ENCODE peak calls at places on chromosomes 6 and 20, in eight cellular contexts. One of them, this sample, is unnamed.

GRCh38 chr20:13061381-13061780 is 52.6 kb downstream of the SPTLC3 start:
- DNase-seq in tibial nerve: no peak
- DNase-seq in endothelial cell of umbilical vein: no peak
- DNase-seq in stomach: no peak
- DNase-seq in spleen: no peak
- DNase-seq in body of pancreas: peak; percentile 39
- DNase-seq in heart left ventricle: no peak
- DNase-seq in lower leg skin: no peak
- DNase-seq in this sample: no peak

GRCh38 chr20:3238616-3239025 is 369 bp downstream of the SLC4A11 start:
- DNase-seq in heart left ventricle: no peak
- DNase-seq in body of pancreas: peak; percentile 38
- DNase-seq in stomach: peak; percentile 34
- DNase-seq in spleen: no peak
- DNase-seq in tibial nerve: no peak
- DNase-seq in lower leg skin: no peak
- DNase-seq in endothelial cell of umbilical vein: no peak
- DNase-seq in this sample: no peak

GRCh38 chr6:94584211-94584610 is 993.1 kb upstream of the MANEA start:
- DNase-seq in stomach: no peak
- DNase-seq in endothelial cell of umbilical vein: no peak
- DNase-seq in tibial nerve: no peak
- DNase-seq in lower leg skin: no peak
- DNase-seq in body of pancreas: no peak
- DNase-seq in heart left ventricle: peak; percentile 25
- DNase-seq in spleen: no peak
- DNase-seq in this sample: no peak

GRCh38 chr20:48800227-48800626 is 27.6 kb downstream of the PREX1 start:
- DNase-seq in stomach: no peak
- DNase-seq in tibial nerve: no peak
- DNase-seq in body of pancreas: no peak
- DNase-seq in heart left ventricle: no peak
- DNase-seq in spleen: peak; percentile 16
- DNase-seq in endothelial cell of umbilical vein: no peak
- DNase-seq in lower leg skin: no peak
- DNase-seq in this sample: no peak

GRCh38 chr6:142235247-142235646 is 66.6 kb upstream of the ADGRG6 start:
- DNase-seq in heart left ventricle: no peak
- DNase-seq in endothelial cell of umbilical vein: no peak
- DNase-seq in body of pancreas: no peak
- DNase-seq in lower leg skin: no peak
- DNase-seq in tibial nerve: no peak
- DNase-seq in spleen: no peak
- DNase-seq in stomach: no peak
- DNase-seq in this sample: no peak

GRCh38 chr20:17624551-17625245 is 54.8 kb downstream of the DSTN start:
- DNase-seq in stomach: no peak
- DNase-seq in endothelial cell of umbilical vein: no peak
- DNase-seq in body of pancreas: peak; percentile 28
- DNase-seq in spleen: peak; percentile 71
- DNase-seq in lower leg skin: no peak
- DNase-seq in heart left ventricle: peak; percentile 19
- DNase-seq in tibial nerve: no peak
- DNase-seq in this sample: no peak

GRCh38 chr6:36657942-36658544 is 20.5 kb upstream of the CDKN1A start:
- DNase-seq in tibial nerve: no peak
- DNase-seq in body of pancreas: no peak
- DNase-seq in endothelial cell of umbilical vein: no peak
- DNase-seq in heart left ventricle: no peak
- DNase-seq in spleen: no peak
- DNase-seq in stomach: no peak
- DNase-seq in lower leg skin: no peak
- DNase-seq in this sample: no peak

GRCh38 chr20:1722513-1723050 is 65.0 kb upstream of the SIRPG start:
- DNase-seq in body of pancreas: no peak
- DNase-seq in endothelial cell of umbilical vein: no peak
- DNase-seq in tibial nerve: no peak
- DNase-seq in heart left ventricle: no peak
- DNase-seq in stomach: no peak
- DNase-seq in lower leg skin: no peak
- DNase-seq in spleen: no peak
- DNase-seq in this sample: no peak

GRCh38 chr6:140846518-140847277 is 1286.0 kb upstream of the GJE1 start:
- DNase-seq in tibial nerve: no peak
- DNase-seq in body of pancreas: no peak
- DNase-seq in stomach: no peak
- DNase-seq in spleen: no peak
- DNase-seq in lower leg skin: no peak
- DNase-seq in heart left ventricle: no peak
- DNase-seq in endothelial cell of umbilical vein: peak; percentile 64
- DNase-seq in this sample: no peak

GRCh38 chr6:133355922-133356321 is 114.8 kb downstream of the EYA4 start:
- DNase-seq in spleen: no peak
- DNase-seq in heart left ventricle: no peak
- DNase-seq in body of pancreas: no peak
- DNase-seq in lower leg skin: no peak
- DNase-seq in stomach: no peak
- DNase-seq in endothelial cell of umbilical vein: no peak
- DNase-seq in tibial nerve: no peak
- DNase-seq in this sample: no peak

GRCh38 chr20:57882451-57883161 is 172.8 kb upstream of the PMEPA1 start:
- DNase-seq in lower leg skin: no peak
- DNase-seq in spleen: no peak
- DNase-seq in endothelial cell of umbilical vein: no peak
- DNase-seq in body of pancreas: no peak
- DNase-seq in tibial nerve: no peak
- DNase-seq in stomach: no peak
- DNase-seq in heart left ventricle: no peak
- DNase-seq in this sample: peak; percentile 76

GRCh38 chr6:125233216-125233615 is 68.6 kb downstream of the HDDC2 start:
- DNase-seq in tibial nerve: no peak
- DNase-seq in endothelial cell of umbilical vein: no peak
- DNase-seq in lower leg skin: no peak
- DNase-seq in heart left ventricle: no peak
- DNase-seq in stomach: no peak
- DNase-seq in body of pancreas: no peak
- DNase-seq in spleen: no peak
- DNase-seq in this sample: no peak

GRCh38 chr6:70685494-70686180 is 18.0 kb downstream of the SMAP1 start:
- DNase-seq in stomach: no peak
- DNase-seq in endothelial cell of umbilical vein: no peak
- DNase-seq in heart left ventricle: no peak
- DNase-seq in lower leg skin: no peak
- DNase-seq in spleen: no peak
- DNase-seq in body of pancreas: no peak
- DNase-seq in tibial nerve: no peak
- DNase-seq in this sample: no peak

GRCh38 chr6:71510057-71510713 is 221.6 kb downstream of the OGFRL1 start:
- DNase-seq in stomach: peak; percentile 43
- DNase-seq in lower leg skin: peak; percentile 41
- DNase-seq in endothelial cell of umbilical vein: peak; percentile 79
- DNase-seq in tibial nerve: peak; percentile 18
- DNase-seq in spleen: peak; percentile 68
- DNase-seq in heart left ventricle: peak; percentile 47
- DNase-seq in body of pancreas: peak; percentile 49
- DNase-seq in this sample: no peak

GRCh38 chr6:58419321-58419720 is 1101.9 kb downstream of the PRIM2 start:
- DNase-seq in spleen: no peak
- DNase-seq in stomach: no peak
- DNase-seq in heart left ventricle: no peak
- DNase-seq in lower leg skin: no peak
- DNase-seq in endothelial cell of umbilical vein: no peak
- DNase-seq in tibial nerve: no peak
- DNase-seq in body of pancreas: no peak
- DNase-seq in this sample: no peak

GRCh38 chr6:99458319-99458718 is 33.2 kb upstream of the PNISR start:
- DNase-seq in endothelial cell of umbilical vein: peak; percentile 6
- DNase-seq in heart left ventricle: no peak
- DNase-seq in tibial nerve: no peak
- DNase-seq in stomach: no peak
- DNase-seq in lower leg skin: no peak
- DNase-seq in spleen: no peak
- DNase-seq in body of pancreas: no peak
- DNase-seq in this sample: no peak

GRCh38 chr20:8790442-8791074 is 278.3 kb upstream of the PLCB4 start:
- DNase-seq in heart left ventricle: peak; percentile 37
- DNase-seq in spleen: no peak
- DNase-seq in lower leg skin: peak; percentile 32
- DNase-seq in endothelial cell of umbilical vein: peak; percentile 75
- DNase-seq in tibial nerve: peak; percentile 42
- DNase-seq in stomach: peak; percentile 36
- DNase-seq in body of pancreas: peak; percentile 67
- DNase-seq in this sample: no peak

GRCh38 chr20:53202781-53203180 is 230.6 kb downstream of the TSHZ2 start:
- DNase-seq in body of pancreas: no peak
- DNase-seq in spleen: no peak
- DNase-seq in heart left ventricle: no peak
- DNase-seq in stomach: no peak
- DNase-seq in endothelial cell of umbilical vein: no peak
- DNase-seq in tibial nerve: no peak
- DNase-seq in lower leg skin: no peak
- DNase-seq in this sample: no peak

GRCh38 chr6:81747327-81747726 is 5.2 kb downstream of the TENT5A start:
- DNase-seq in heart left ventricle: no peak
- DNase-seq in endothelial cell of umbilical vein: no peak
- DNase-seq in tibial nerve: no peak
- DNase-seq in stomach: no peak
- DNase-seq in lower leg skin: no peak
- DNase-seq in spleen: no peak
- DNase-seq in body of pancreas: no peak
- DNase-seq in this sample: no peak

GRCh38 chr6:157925771-157926170 is 55.9 kb upstream of the SYNJ2 start:
- DNase-seq in spleen: no peak
- DNase-seq in stomach: no peak
- DNase-seq in heart left ventricle: no peak
- DNase-seq in endothelial cell of umbilical vein: no peak
- DNase-seq in lower leg skin: no peak
- DNase-seq in tibial nerve: no peak
- DNase-seq in body of pancreas: no peak
- DNase-seq in this sample: no peak

GRCh38 chr20:61558726-61559125 is 306.7 kb downstream of the CDH4 start:
- DNase-seq in body of pancreas: no peak
- DNase-seq in lower leg skin: no peak
- DNase-seq in spleen: no peak
- DNase-seq in stomach: no peak
- DNase-seq in tibial nerve: no peak
- DNase-seq in endothelial cell of umbilical vein: no peak
- DNase-seq in heart left ventricle: no peak
- DNase-seq in this sample: no peak

GRCh38 chr20:44702776-44703175 is 12.4 kb upstream of the CCN5 start:
- DNase-seq in stomach: peak; percentile 88
- DNase-seq in lower leg skin: peak; percentile 86
- DNase-seq in spleen: peak; percentile 85
- DNase-seq in body of pancreas: peak; percentile 54
- DNase-seq in heart left ventricle: peak; percentile 94
- DNase-seq in tibial nerve: peak; percentile 87
- DNase-seq in endothelial cell of umbilical vein: peak; percentile 94
- DNase-seq in this sample: no peak

GRCh38 chr20:45070932-45071632 is 29.8 kb downstream of the KCNS1 start:
- DNase-seq in tibial nerve: no peak
- DNase-seq in stomach: no peak
- DNase-seq in endothelial cell of umbilical vein: peak; percentile 94
- DNase-seq in lower leg skin: no peak
- DNase-seq in body of pancreas: no peak
- DNase-seq in heart left ventricle: no peak
- DNase-seq in spleen: no peak
- DNase-seq in this sample: no peak

GRCh38 chr6:152697634-152698033 is at the start of gene MYCT1:
- DNase-seq in tibial nerve: no peak
- DNase-seq in body of pancreas: no peak
- DNase-seq in stomach: no peak
- DNase-seq in endothelial cell of umbilical vein: peak; percentile 98
- DNase-seq in spleen: no peak
- DNase-seq in heart left ventricle: no peak
- DNase-seq in lower leg skin: no peak
- DNase-seq in this sample: no peak
- TF ChIP-seq POLR2A in tibial nerve: no peak
- TF ChIP-seq POLR2A in body of pancreas: peak; percentile 28
- TF ChIP-seq POLR2A in stomach: no peak
- TF ChIP-seq POLR2A in endothelial cell of umbilical vein: peak; percentile 90
- TF ChIP-seq POLR2A in spleen: no peak
- TF ChIP-seq POLR2A in heart left ventricle: peak; percentile 16
- TF ChIP-seq POLR2A in lower leg skin: no peak
- TF ChIP-seq POLR2A in this sample: no peak

GRCh38 chr20:23114018-23114417 is 27.9 kb upstream of the CD93 start:
- DNase-seq in stomach: no peak
- DNase-seq in spleen: peak; percentile 83
- DNase-seq in body of pancreas: peak; percentile 40
- DNase-seq in heart left ventricle: peak; percentile 76
- DNase-seq in lower leg skin: no peak
- DNase-seq in tibial nerve: no peak
- DNase-seq in endothelial cell of umbilical vein: no peak
- DNase-seq in this sample: no peak
- TF ChIP-seq POLR2A in stomach: no peak
- TF ChIP-seq POLR2A in spleen: no peak
- TF ChIP-seq POLR2A in body of pancreas: no peak
- TF ChIP-seq POLR2A in heart left ventricle: no peak
- TF ChIP-seq POLR2A in lower leg skin: no peak
- TF ChIP-seq POLR2A in tibial nerve: no peak
- TF ChIP-seq POLR2A in endothelial cell of umbilical vein: no peak
- TF ChIP-seq POLR2A in this sample: no peak

DNA sequence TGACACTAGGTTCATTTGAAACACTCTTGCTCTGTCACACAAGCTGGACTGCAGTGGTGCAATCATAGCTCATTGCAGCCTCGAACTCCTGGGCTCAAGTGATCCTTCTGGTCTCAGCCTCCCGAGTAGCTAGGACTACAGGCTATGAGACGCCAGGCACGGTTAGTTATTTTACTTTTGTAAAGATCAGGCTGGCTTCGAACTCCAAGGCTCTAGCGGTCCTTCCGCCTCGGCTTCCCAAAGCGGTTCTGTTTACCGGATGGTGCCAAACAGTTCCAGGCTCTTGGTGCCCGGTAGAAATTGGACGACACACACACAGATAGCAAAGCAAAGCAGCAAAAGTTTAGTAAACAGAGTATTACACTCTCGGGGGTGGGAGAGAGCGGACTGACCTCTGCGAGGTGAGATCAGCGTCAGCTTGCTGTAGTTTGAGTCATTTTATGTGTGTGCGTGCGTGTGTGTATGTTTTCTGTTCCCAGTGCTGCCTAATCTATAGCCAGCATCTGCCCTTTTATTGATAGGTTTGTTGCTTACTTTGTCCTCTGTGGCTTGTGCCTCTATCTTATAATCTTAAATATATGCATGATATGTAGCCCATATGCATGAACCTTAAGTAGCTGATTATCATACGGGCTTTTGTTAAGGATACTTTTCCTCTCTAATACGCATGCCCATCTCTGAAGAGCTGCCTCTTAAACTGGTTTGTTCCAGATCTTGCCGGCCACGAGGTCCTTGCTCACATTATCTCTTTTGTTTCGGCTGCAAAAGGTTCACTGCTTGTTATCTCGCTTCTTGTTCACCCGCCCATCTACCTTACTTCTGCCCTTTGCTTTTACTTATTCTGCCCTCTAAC is 75.2 kb downstream of the OR2B2 start:
- DNase-seq in tibial nerve: peak; percentile 61
- DNase-seq in stomach: peak; percentile 62
- DNase-seq in lower leg skin: peak; percentile 62
- DNase-seq in endothelial cell of umbilical vein: peak; percentile 90
- DNase-seq in heart left ventricle: peak; percentile 47
- DNase-seq in spleen: peak; percentile 87
- DNase-seq in body of pancreas: peak; percentile 59
- DNase-seq in this sample: no peak
- TF ChIP-seq POLR2A in tibial nerve: peak; percentile 64
- TF ChIP-seq POLR2A in stomach: no peak
- TF ChIP-seq POLR2A in lower leg skin: no peak
- TF ChIP-seq POLR2A in endothelial cell of umbilical vein: peak; percentile 55
- TF ChIP-seq POLR2A in heart left ventricle: peak; percentile 6
- TF ChIP-seq POLR2A in spleen: no peak
- TF ChIP-seq POLR2A in body of pancreas: peak; percentile 66
- TF ChIP-seq POLR2A in this sample: no peak

GRCh38 chr20:16528078-16528477 is 45.2 kb downstream of the KIF16B start:
- DNase-seq in body of pancreas: peak; percentile 54
- DNase-seq in stomach: peak; percentile 54
- DNase-seq in heart left ventricle: no peak
- DNase-seq in lower leg skin: peak; percentile 46
- DNase-seq in endothelial cell of umbilical vein: no peak
- DNase-seq in spleen: no peak
- DNase-seq in tibial nerve: no peak
- DNase-seq in this sample: no peak
- TF ChIP-seq POLR2A in body of pancreas: no peak
- TF ChIP-seq POLR2A in stomach: no peak
- TF ChIP-seq POLR2A in heart left ventricle: no peak
- TF ChIP-seq POLR2A in lower leg skin: no peak
- TF ChIP-seq POLR2A in endothelial cell of umbilical vein: no peak
- TF ChIP-seq POLR2A in spleen: no peak
- TF ChIP-seq POLR2A in tibial nerve: no peak
- TF ChIP-seq POLR2A in this sample: no peak

This sample was measured in vagina.